ENCODE peak calls at places on chromosomes 5 and 9, in four cellular contexts. U is pancreas, Q is cardiac muscle cell, Y is WTC11. F is an unnamed sample.

GRCh38 chr9:106393226-106393625 is 469.7 kb upstream of the ZNF462 start:
- DNase-seq in U (no peak), Y (no peak), Q (no peak), F (no peak)

GRCh38 chr5:76663573-76663972 is 40.4 kb upstream of the F2RL2 start:
- DNase-seq in U (no peak), Q (no peak), Y (no peak), F (no peak)

GRCh38 chr5:28678899-28679298 is 1640.5 kb upstream of the CDH9 start:
- DNase-seq in Q (no peak), U (no peak), Y (no peak), F (no peak)

GRCh38 chr9:116238225-116238624 is 84.6 kb downstream of the PAPPA start:
- DNase-seq in Q (peak; percentile 85), U (no peak), Y (no peak), F (no peak)

GRCh38 chr9:37974506-37975173 is 70.7 kb upstream of the SLC25A51 start:
- DNase-seq in U (no peak), Y (no peak), Q (no peak), F (no peak)

GRCh38 chr5:57494104-57495098 is 11.8 kb upstream of the ACTBL2 start:
- DNase-seq in Q (peak; percentile 99), Y (no peak), U (no peak), F (no peak)

GRCh38 chr9:33377089-33377715 is 25.2 kb downstream of the AQP7 start:
- DNase-seq in Y (no peak), Q (no peak), U (no peak), F (no peak)

GRCh38 chr5:39093351-39093749 is 19.2 kb upstream of the RICTOR start:
- DNase-seq in U (no peak), Y (no peak), Q (peak; percentile 9), F (no peak)

GRCh38 chr5:79147076-79147475 is 35.5 kb downstream of the BHMT start:
- DNase-seq in U (no peak), Y (no peak), Q (no peak), F (no peak)

GRCh38 chr9:112884086-112884485 is 6.6 kb downstream of the SLC46A2 start:
- DNase-seq in Y (no peak), U (no peak), Q (peak; percentile 42), F (no peak)

GRCh38 chr9:85960688-85961093 is 19.7 kb downstream of the NAA35 start:
- DNase-seq in Y (no peak), Q (peak; percentile 35), U (no peak), F (no peak)

DNA sequence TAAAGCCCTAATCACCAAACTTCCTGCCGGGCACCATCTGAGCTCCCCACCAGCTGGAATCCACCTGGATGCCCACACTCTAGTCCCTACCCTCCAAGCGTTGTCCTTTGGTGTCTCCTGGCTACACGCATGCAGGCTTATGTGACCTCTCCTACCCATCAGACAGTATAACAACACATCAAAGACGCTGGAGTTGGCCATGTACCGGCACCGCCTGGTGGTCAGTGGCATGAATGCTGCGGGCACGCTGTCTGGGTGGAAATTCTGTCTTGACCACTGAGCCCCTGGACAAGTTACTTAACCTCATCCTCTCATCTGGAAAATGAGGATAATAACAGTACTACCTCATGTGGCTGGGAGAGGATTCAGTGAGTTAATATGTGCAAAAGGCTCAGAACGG is 23.4 kb upstream of the CORO2A start:
- DNase-seq in Y (peak; percentile 54), U (no peak), Q (peak; percentile 34), F (peak; percentile 54)
- TF ChIP-seq CTCF in Y (peak; percentile 28), U (no peak), Q (peak; percentile 55), F (peak; percentile 52)

GRCh38 chr9:21995652-21996275 is 1.2 kb downstream of the CDKN2B-AS1 start:
- DNase-seq in Y (peak; percentile 49), U (no peak), Q (no peak), F (no peak)

GRCh38 chr9:21996438-21996837 is 1.8 kb downstream of the CDKN2B-AS1 start:
- DNase-seq in Y (peak; percentile 68), Q (no peak), U (no peak), F (no peak)

GRCh38 chr9:21993893-21994525 is at the start of gene CDKN2A:
- DNase-seq in U (no peak), Y (peak; percentile 50), Q (peak; percentile 48), F (no peak)

GRCh38 chr9:21994526-21994995 is at the start of gene CDKN2B-AS1:
- DNase-seq in Q (peak; percentile 67), U (no peak), Y (peak; percentile 44), F (no peak)

DNA sequence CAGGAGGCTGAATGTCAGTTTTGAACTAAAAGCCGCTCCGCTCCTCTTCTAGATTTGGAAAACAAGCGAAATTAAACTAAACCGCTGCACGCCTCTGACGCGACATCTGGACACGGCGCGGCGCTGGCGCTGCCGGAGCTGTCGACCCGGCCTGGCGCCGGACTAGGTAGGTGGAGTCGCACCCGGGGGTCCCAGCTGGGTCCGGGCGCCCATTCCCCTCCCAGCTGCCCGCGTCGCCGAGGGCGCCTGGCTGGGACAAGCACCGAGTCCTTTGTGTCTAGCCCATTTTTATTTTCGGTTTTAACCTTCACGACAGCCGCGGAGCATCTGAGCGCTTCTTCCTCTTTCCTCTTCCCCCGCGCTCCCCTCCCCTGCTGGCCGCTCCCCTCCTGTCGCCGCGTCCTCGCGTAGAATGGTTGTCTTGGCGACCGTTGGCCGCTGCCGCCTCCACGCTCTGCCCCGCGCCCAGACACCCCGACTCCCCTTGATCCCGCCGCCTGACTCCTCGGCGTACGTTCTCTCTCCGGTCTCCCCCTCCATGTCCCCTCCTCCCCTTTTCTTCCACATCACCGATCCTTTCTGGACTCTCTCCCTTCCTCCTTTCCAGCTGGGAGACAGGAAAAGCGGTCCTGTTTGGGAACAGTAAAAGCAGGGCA is 533 bp downstream of the CDKN2B-AS1 start:
- DNase-seq in Y (peak; percentile 79), U (peak; percentile 45), Q (peak; percentile 74), F (peak; percentile 44)
- TF ChIP-seq CTCF in Y (no peak), U (no peak), Q (no peak), F (no peak)

GRCh38 chr5:173512637-173513435 is 103.6 kb downstream of the BOD1 start:
- DNase-seq in Q (no peak), U (no peak), Y (no peak), F (no peak)

GRCh38 chr5:173515526-173515925 is 100.9 kb downstream of the BOD1 start:
- DNase-seq in Q (peak; percentile 60), U (no peak), Y (no peak), F (no peak)

GRCh38 chr5:173517648-173518047 is 98.8 kb downstream of the BOD1 start:
- DNase-seq in Y (peak; percentile 27), Q (no peak), U (no peak), F (no peak)

GRCh38 chr5:173514666-173515065 is 101.8 kb downstream of the BOD1 start:
- DNase-seq in U (peak; percentile 33), Y (no peak), Q (no peak), F (no peak)

DNA sequence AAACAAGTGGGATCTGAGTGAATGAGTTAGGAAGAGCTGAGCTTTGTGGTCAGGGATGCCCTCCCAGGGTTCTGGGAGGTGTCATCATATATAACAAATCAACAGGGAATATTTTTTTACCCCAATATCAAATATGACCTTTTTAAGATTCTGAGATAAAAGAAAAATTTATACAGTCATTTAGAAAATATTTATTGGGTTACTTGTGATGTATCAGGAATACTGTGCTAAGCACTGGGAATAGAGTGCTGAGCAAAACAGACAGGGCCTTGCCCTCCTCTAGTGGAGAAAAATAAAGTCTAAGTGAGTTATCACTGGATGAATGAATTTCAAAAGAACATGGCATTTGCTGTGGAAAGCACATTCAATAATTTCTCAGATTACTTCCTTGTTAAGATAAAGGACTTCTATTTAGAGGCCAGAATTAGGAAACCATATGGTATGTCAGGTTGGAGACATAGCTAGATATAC is 102.9 kb downstream of the BOD1 start:
- DNase-seq in U (no peak), Q (peak; percentile 25), Y (no peak), F (no peak)
- TF ChIP-seq CTCF in U (no peak), Q (no peak), Y (no peak), F (no peak)

GRCh38 chr9:20407013-20407412 is 215.3 kb downstream of the MLLT3 start:
- DNase-seq in Q (no peak), U (no peak), Y (no peak), F (no peak)
- TF ChIP-seq CTCF in Q (no peak), U (no peak), Y (no peak), F (no peak)

F was measured in neural crest cell.